ENCODE peak calls at places on chromosome 17, in nine cellular contexts. W, F, E, T, L, Q, U, A and Y are unnamed samples.

GRCh38 chr17:41013181-41013580 is 4.3 kb upstream of the KRTAP3-1 start:
- DNase-seq in W (no peak), F (no peak), E (no peak), T (no peak), L (no peak), Q (no peak), U (no peak), A (peak; percentile 72), Y (no peak)

GRCh38 chr17:1351275-1351674 is 48.7 kb downstream of the YWHAE start:
- DNase-seq in W (no peak), F (no peak), E (no peak), T (no peak), L (no peak), Q (no peak), U (no peak), A (no peak), Y (no peak)

GRCh38 chr17:47873200-47874090 is 22.5 kb upstream of the SP6 start:
- DNase-seq in W (no peak), F (no peak), E (no peak), T (no peak), L (no peak), Q (no peak), U (no peak), A (no peak), Y (no peak)

GRCh38 chr17:30113213-30113612 is 3.4 kb upstream of the NSRP1 start:
- DNase-seq in W (peak; percentile 73), F (no peak), E (no peak), T (no peak), L (peak; percentile 73), Q (no peak), U (peak; percentile 49), A (no peak), Y (peak; percentile 32)

GRCh38 chr17:75069783-75070182 is 18.0 kb upstream of the SLC16A5 start:
- DNase-seq in W (peak; percentile 56), F (no peak), E (no peak), T (no peak), L (no peak), Q (no peak), U (no peak), A (no peak), Y (peak; percentile 11)

GRCh38 chr17:57092779-57093178 is 7.7 kb downstream of the AKAP1 start:
- DNase-seq in W (no peak), F (no peak), E (peak; percentile 91), T (no peak), L (no peak), Q (no peak), U (no peak), A (no peak), Y (no peak)

GRCh38 chr17:72338847-72339790 is 218.3 kb downstream of the SOX9 start:
- DNase-seq in W (no peak), F (no peak), E (no peak), T (no peak), L (peak; percentile 82), Q (peak; percentile 50), U (no peak), A (peak; percentile 84), Y (peak; percentile 6)

GRCh38 chr17:81550830-81551457 is 1.2 kb downstream of the FAAP100 start:
- DNase-seq in W (no peak), F (no peak), E (no peak), T (no peak), L (no peak), Q (peak; percentile 22), U (no peak), A (no peak), Y (no peak)

GRCh38 chr17:12729086-12729485 is 60.2 kb upstream of the ARHGAP44 start:
- DNase-seq in W (no peak), F (no peak), E (no peak), T (no peak), L (no peak), Q (no peak), U (no peak), A (no peak), Y (no peak)

GRCh38 chr17:19731626-19732025 is 15.2 kb upstream of the SLC47A2 start:
- DNase-seq in W (no peak), F (no peak), E (no peak), T (no peak), L (no peak), Q (no peak), U (no peak), A (no peak), Y (no peak)

GRCh38 chr17:38559025-38559879 is 46.5 kb downstream of the SRCIN1 start:
- DNase-seq in W (peak; percentile 75), F (peak; percentile 84), E (peak; percentile 92), T (peak; percentile 76), L (peak; percentile 84), Q (peak; percentile 86), U (peak; percentile 85), A (no peak), Y (peak; percentile 93)

GRCh38 chr17:67544364-67544763 is 167.3 kb downstream of the PITPNC1 start:
- DNase-seq in W (no peak), F (no peak), E (no peak), T (no peak), L (no peak), Q (no peak), U (peak; percentile 38), A (no peak), Y (no peak)

GRCh38 chr17:43024407-43025289 is at the start of gene RND2:
- DNase-seq in W (peak; percentile 97), F (peak; percentile 74), E (peak; percentile 97), T (peak; percentile 75), L (peak; percentile 97), Q (peak; percentile 85), U (peak; percentile 77), A (peak; percentile 93), Y (peak; percentile 90)

GRCh38 chr17:74513987-74514631 is 17.2 kb downstream of the CD300LB start:
- DNase-seq in W (peak; percentile 63), F (peak; percentile 37), E (no peak), T (peak; percentile 66), L (peak; percentile 93), Q (no peak), U (no peak), A (no peak), Y (peak; percentile 100)

GRCh38 chr17:1256699-1257098 is 13.5 kb upstream of the BHLHA9 start:
- DNase-seq in W (no peak), F (no peak), E (no peak), T (no peak), L (no peak), Q (no peak), U (no peak), A (no peak), Y (no peak)

GRCh38 chr17:32157225-32157624 is 14.9 kb downstream of the RHOT1 start:
- DNase-seq in W (no peak), F (no peak), E (no peak), T (no peak), L (no peak), Q (no peak), U (no peak), A (no peak), Y (no peak)

GRCh38 chr17:39776267-39776666 is 38.5 kb downstream of the GRB7 start:
- DNase-seq in W (no peak), F (no peak), E (no peak), T (no peak), L (no peak), Q (no peak), U (no peak), A (no peak), Y (no peak)

GRCh38 chr17:61076649-61077048 is 323.0 kb upstream of the TBX2 start:
- DNase-seq in W (no peak), F (no peak), E (no peak), T (no peak), L (no peak), Q (no peak), U (no peak), A (no peak), Y (no peak)

GRCh38 chr17:42182927-42183734 is 2.1 kb downstream of the HCRT start:
- DNase-seq in W (no peak), F (no peak), E (no peak), T (no peak), L (no peak), Q (no peak), U (no peak), A (no peak), Y (no peak)

GRCh38 chr17:49523706-49524472 is 28.8 kb downstream of the NGFR start:
- DNase-seq in W (no peak), F (no peak), E (no peak), T (no peak), L (peak; percentile 38), Q (no peak), U (no peak), A (no peak), Y (peak; percentile 82)

GRCh38 chr17:48612456-48612853 is 1.6 kb upstream of the HOXB7 start:
- DNase-seq in W (peak; percentile 80), F (no peak), E (no peak), T (no peak), L (peak; percentile 60), Q (no peak), U (peak; percentile 68), A (no peak), Y (no peak)